ENCODE peak calls at places on chromosomes 11 and 22, in six cellular contexts. Z is HepG2, A is GM12891, S is GM12878, G is H1, P is K562. U is an unnamed sample.

GRCh38 chr11:86360775-86361395 is 13.8 kb upstream of the CCDC81 start:
- DNase-seq in S (no peak), G (no peak), A (no peak), Z (peak; percentile 6), P (no peak), U (no peak)

GRCh38 chr11:115409691-115410220 is 94.5 kb downstream of the CADM1 start:
- DNase-seq in P (no peak), Z (peak; percentile 94), S (no peak), G (no peak), A (no peak), U (no peak)

GRCh38 chr11:96267001-96267489 is 76.0 kb downstream of the MAML2 start:
- DNase-seq in G (no peak), P (no peak), A (no peak), Z (no peak), S (no peak), U (no peak)

GRCh38 chr11:104898685-104899013 is 389 bp upstream of the CASP12 start:
- DNase-seq in G (no peak), A (no peak), Z (no peak), S (no peak), P (no peak), U (no peak)

GRCh38 chr22:36032611-36033010 is 4.0 kb upstream of the RBFOX2 start:
- DNase-seq in Z (no peak), P (no peak), A (no peak), S (no peak), G (no peak), U (no peak)

GRCh38 chr11:114085965-114086364 is 26.5 kb downstream of the ZBTB16 start:
- DNase-seq in G (no peak), Z (no peak), P (no peak), A (no peak), S (no peak), U (no peak)

GRCh38 chr11:12167098-12167999 is 57.0 kb downstream of the MICAL2 start:
- DNase-seq in Z (peak; percentile 78), G (no peak), P (peak; percentile 74), S (no peak), A (no peak), U (no peak)

GRCh38 chr11:71963468-71963867 is 34.6 kb downstream of the RNF121 start:
- DNase-seq in A (no peak), S (no peak), P (no peak), Z (no peak), G (no peak), U (no peak)

GRCh38 chr22:47201996-47202818 is 439.8 kb downstream of the TBC1D22A start:
- DNase-seq in Z (no peak), P (no peak), A (no peak), S (no peak), G (peak; percentile 16), U (no peak)

GRCh38 chr22:47168900-47169800 is 406.7 kb downstream of the TBC1D22A start:
- DNase-seq in G (peak; percentile 66), P (no peak), S (no peak), Z (peak; percentile 10), A (no peak), U (no peak)

GRCh38 chr11:68584991-68585524 is 99.3 kb upstream of the GAL start:
- DNase-seq in Z (no peak), S (no peak), P (no peak), G (no peak), A (no peak), U (no peak)

GRCh38 chr22:48389916-48390315 is 1437.8 kb downstream of the BRD1 start:
- DNase-seq in P (no peak), A (no peak), G (peak; percentile 31), S (no peak), Z (no peak), U (no peak)

GRCh38 chr22:47151490-47151889 is 389.0 kb downstream of the TBC1D22A start:
- DNase-seq in P (no peak), S (no peak), A (no peak), G (no peak), Z (no peak), U (no peak)

GRCh38 chr11:106998644-106999043 is 19.6 kb downstream of the GUCY1A2 start:
- DNase-seq in Z (no peak), A (no peak), P (no peak), S (no peak), G (no peak), U (no peak)

GRCh38 chr22:40027191-40028097 is 32.7 kb downstream of the FAM83F start:
- DNase-seq in Z (no peak), A (no peak), S (no peak), P (no peak), G (no peak), U (no peak)

GRCh38 chr22:32355760-32356159 is 1.9 kb upstream of the RFPL3 start:
- DNase-seq in Z (peak; percentile 18), G (no peak), P (no peak), A (no peak), S (no peak), U (no peak)

GRCh38 chr22:44550666-44551491 is 52.8 kb upstream of the RTL6 start:
- DNase-seq in P (no peak), Z (no peak), G (no peak), A (no peak), S (peak; percentile 9), U (no peak)

GRCh38 chr22:19937616-19938473 is 3.7 kb upstream of the COMT start:
- DNase-seq in G (no peak), A (no peak), P (no peak), S (no peak), Z (peak; percentile 90), U (no peak)

GRCh38 chr22:44338906-44339305 is 26.2 kb upstream of the SHISAL1 start:
- DNase-seq in P (no peak), A (no peak), Z (no peak), S (no peak), G (no peak), U (no peak)

GRCh38 chr11:79167510-79168188 is 273.2 kb downstream of the TENM4 start:
- DNase-seq in G (no peak), A (no peak), S (no peak), Z (no peak), P (no peak), U (no peak)

GRCh38 chr11:131370090-131370751 is at the start of gene NTM:
- DNase-seq in Z (no peak), P (no peak), S (no peak), A (no peak), G (no peak), U (no peak)

GRCh38 chr11:3380706-3381570 is 2.0 kb upstream of the ZNF195 start:
- DNase-seq in P (no peak), Z (no peak), S (no peak), A (no peak), G (peak; percentile 74), U (no peak)

GRCh38 chr22:44182591-44183588 is 2.2 kb downstream of the PARVG start:
- DNase-seq in A (peak; percentile 49), S (no peak), P (no peak), G (no peak), Z (no peak), U (no peak)

GRCh38 chr11:30346068-30346688 is 23.3 kb downstream of the ARL14EP start:
- DNase-seq in A (no peak), G (no peak), Z (peak; percentile 52), S (no peak), P (peak; percentile 37), U (no peak)

GRCh38 chr11:102115557-102115956 is 5.3 kb downstream of the YAP1 start:
- DNase-seq in G (peak; percentile 41), Z (peak; percentile 96), A (no peak), S (no peak), P (no peak), U (no peak)

DNA sequence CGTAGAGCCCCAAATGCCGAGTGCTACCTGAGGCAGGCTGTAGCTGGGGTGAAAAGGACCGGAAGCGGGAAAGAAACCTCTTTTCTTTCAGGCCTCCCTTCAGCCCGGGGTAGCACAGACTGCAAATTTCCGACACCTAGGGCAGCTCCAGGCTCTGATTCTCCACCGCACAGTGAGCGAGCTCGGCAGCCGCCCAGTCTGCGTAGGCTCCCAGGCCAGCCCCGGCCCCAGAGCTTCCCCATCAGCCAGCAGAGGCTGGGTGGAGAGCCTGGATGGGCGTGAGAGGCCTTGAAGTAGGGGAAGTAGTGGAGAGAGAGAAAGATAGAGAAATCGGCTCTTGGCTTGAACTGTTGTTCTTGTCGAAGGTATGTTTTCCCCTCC is 9.3 kb upstream of the PAX6 start:
- DNase-seq in G (no peak), S (no peak), Z (no peak), A (no peak), P (no peak), U (no peak)
- TF ChIP-seq POLR2A in G (no peak), S (no peak), Z (no peak), A (no peak), P (no peak), U (no peak)

DNA sequence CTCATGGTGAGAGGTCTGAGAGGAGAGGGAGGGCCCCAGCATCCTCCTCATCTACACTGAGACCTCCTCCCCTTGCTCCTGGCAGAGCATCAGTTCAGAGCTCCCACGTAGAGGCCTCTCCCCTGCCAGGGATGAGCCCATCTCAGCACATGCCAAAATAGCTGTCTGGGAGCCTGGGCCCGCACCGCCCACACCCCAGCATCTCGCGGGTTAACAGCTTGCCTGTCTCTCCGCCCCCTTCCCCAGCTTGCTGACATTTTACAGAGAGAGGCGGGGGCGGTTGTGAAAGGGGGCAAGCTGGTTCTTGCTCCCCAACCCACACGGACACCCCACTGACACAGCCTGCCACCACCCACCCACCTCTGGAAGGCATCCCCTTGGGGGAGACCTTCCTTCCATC is 6.4 kb downstream of the DGKZ start:
- DNase-seq in A (no peak), P (no peak), G (no peak), Z (no peak), S (no peak), U (no peak)
- TF ChIP-seq TAF1 in A (no peak), P (no peak), G (no peak), Z (no peak), S (no peak), U (no peak)

DNA sequence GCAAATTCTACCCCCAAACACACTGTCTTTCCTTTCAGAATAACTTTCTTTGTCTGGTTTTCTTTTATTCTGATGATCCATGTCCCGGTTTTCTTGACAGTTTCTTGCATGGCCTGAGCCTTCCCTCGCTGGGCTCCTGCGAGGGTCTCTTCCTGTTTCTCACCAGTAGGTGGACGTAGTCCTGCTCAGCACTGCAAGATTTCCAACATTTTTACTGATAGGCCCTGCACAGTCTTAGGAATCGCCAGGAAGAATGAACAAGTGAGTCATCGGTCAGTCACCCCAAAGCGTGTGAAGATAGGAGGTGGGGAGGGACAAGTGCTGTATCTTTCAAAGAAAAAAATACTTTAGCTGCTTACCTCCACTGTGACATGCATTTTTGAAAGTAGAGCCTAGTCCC is 16.9 kb upstream of the KIRREL3 start:
- DNase-seq in S (no peak), Z (no peak), G (no peak), P (peak; percentile 27), A (no peak), U (no peak)
- TF ChIP-seq POLR2A in S (no peak), Z (no peak), G (no peak), P (no peak), A (no peak), U (no peak)

GRCh38 chr11:27248430-27249207 is 114.4 kb downstream of the CCDC34 start:
- DNase-seq in G (no peak), Z (peak; percentile 9), A (no peak), P (no peak), S (no peak), U (no peak)

GRCh38 chr11:27246925-27247324 is 116.1 kb downstream of the CCDC34 start:
- DNase-seq in A (no peak), P (no peak), G (no peak), Z (no peak), S (no peak), U (no peak)

GRCh38 chr11:27249208-27249509 is 113.9 kb downstream of the CCDC34 start:
- DNase-seq in G (no peak), A (no peak), S (no peak), Z (no peak), P (no peak), U (no peak)

GRCh38 chr11:27253200-27253599 is 109.8 kb downstream of the CCDC34 start:
- DNase-seq in Z (no peak), P (no peak), S (no peak), G (no peak), A (no peak), U (no peak)

GRCh38 chr11:27250867-27251266 is 112.1 kb downstream of the CCDC34 start:
- DNase-seq in A (no peak), P (no peak), Z (no peak), S (no peak), G (no peak), U (no peak)
- TF ChIP-seq TAF1 in A (no peak), P (no peak), Z (no peak), S (no peak), G (no peak), U (no peak)